ENCODE peak calls at places on chromosomes 5 and 9, in four cellular contexts. B, A, R and J are unnamed samples.

GRCh38 chr9:13061390-13061789 is 218.1 kb downstream of the MPDZ start:
- DNase-seq in B (no peak), A (no peak), R (no peak), J (no peak)

GRCh38 chr9:99560561-99560960 is 261.1 kb upstream of the NR4A3 start:
- DNase-seq in B (no peak), A (no peak), R (no peak), J (no peak)

GRCh38 chr5:177446184-177447065 is at the start of gene PRR7:
- DNase-seq in B (no peak), A (peak), R (peak), J (peak)

GRCh38 chr5:172931001-172931536 is 28.2 kb upstream of the RPL26L1 start:
- DNase-seq in B (no peak), A (no peak), R (no peak), J (peak)

GRCh38 chr5:10460252-10460906 is 18.7 kb downstream of the ROPN1L start:
- DNase-seq in B (no peak), A (no peak), R (no peak), J (peak)

GRCh38 chr5:12936184-12936583 is 1008.3 kb downstream of the DNAH5 start:
- DNase-seq in B (no peak), A (no peak), R (no peak), J (no peak)

GRCh38 chr9:99835581-99835980 is 13.9 kb downstream of the NR4A3 start:
- DNase-seq in B (no peak), A (no peak), R (no peak), J (no peak)

GRCh38 chr9:136546697-136547481 is 1.0 kb upstream of the NOTCH1 start:
- DNase-seq in B (no peak), A (peak), R (no peak), J (peak)

GRCh38 chr9:113707953-113708695 is 168.0 kb upstream of the ZNF618 start:
- DNase-seq in B (no peak), A (peak), R (no peak), J (no peak)

GRCh38 chr5:7396169-7397004 is 449 bp downstream of the ADCY2 start:
- DNase-seq in B (no peak), A (no peak), R (no peak), J (no peak)

GRCh38 chr5:13188393-13188792 is 756.1 kb downstream of the DNAH5 start:
- DNase-seq in B (no peak), A (no peak), R (no peak), J (no peak)

GRCh38 chr9:36091028-36091953 is 45.2 kb upstream of the GLIPR2 start:
- DNase-seq in B (peak), A (no peak), R (no peak), J (no peak)

GRCh38 chr5:119411935-119412623 is 40.2 kb upstream of the HSD17B4 start:
- DNase-seq in B (peak), A (peak), R (peak), J (peak)

GRCh38 chr5:90549729-90550275 is 8.8 kb upstream of the ADGRV1 start:
- DNase-seq in B (no peak), A (no peak), R (no peak), J (no peak)

GRCh38 chr5:134072471-134073220 is 41.8 kb upstream of the TCF7 start:
- DNase-seq in B (no peak), A (no peak), R (no peak), J (no peak)

GRCh38 chr5:151757233-151758140 is 944 bp downstream of the ATOX1 start:
- DNase-seq in B (no peak), A (no peak), R (peak), J (no peak)

GRCh38 chr5:176741566-176742211 is 68.7 kb upstream of the UNC5A start:
- DNase-seq in B (no peak), A (peak), R (no peak), J (no peak)

GRCh38 chr5:174844971-174845370 is 120.6 kb downstream of the MSX2 start:
- DNase-seq in B (no peak), A (no peak), R (no peak), J (no peak)

GRCh38 chr5:140151719-140152609 is 23.0 kb upstream of the CYSTM1 start:
- DNase-seq in B (no peak), A (no peak), R (no peak), J (no peak)
- TF ChIP-seq CEBPB in B (no peak), A (no peak), R (no peak), J (no peak)

DNA sequence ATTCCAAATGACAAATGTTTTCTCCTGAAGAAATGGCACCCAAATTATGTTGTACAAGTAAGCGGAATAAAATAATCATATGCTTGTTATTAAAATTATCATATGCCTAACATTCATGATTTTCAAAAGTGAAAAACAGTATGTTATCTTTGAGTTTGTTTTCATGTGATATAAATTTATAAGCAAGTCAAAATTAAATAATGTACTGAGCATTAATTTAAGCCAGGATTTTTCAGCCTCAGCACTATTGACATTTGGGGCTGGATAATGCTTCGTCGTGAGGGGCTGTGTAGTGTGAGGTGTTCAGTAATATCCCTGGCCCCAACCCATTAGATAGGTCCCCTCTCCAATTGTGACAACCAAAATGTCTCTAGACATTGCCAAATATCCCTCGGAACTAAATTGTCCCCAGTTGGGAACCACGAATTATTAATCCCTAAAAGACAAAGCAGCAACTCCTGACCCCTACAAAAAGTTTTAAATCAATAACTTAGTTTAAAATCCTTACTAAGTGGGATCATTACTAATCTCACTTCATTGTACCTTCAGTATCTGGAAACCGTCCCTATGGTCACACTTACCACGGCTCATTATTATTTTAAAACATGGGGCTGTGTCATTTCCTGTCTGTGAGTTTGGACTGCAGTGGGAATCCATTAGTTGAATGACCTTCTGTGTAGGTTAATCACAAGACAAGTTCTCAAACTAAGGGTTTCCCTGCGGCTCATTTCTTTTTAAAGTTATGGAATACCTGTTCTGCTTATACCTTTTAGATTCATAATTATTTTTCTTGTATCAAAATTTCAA is 1.3 kb upstream of the NNT start:
- DNase-seq in B (peak), A (no peak), R (no peak), J (no peak)
- TF ChIP-seq PHF8 in B (peak), A (no peak), R (no peak), J (no peak)

GRCh38 chr5:53983568-53984465 is 326.6 kb downstream of the ARL15 start:
- DNase-seq in B (no peak), A (no peak), R (no peak), J (peak)
- TF ChIP-seq CEBPB in B (no peak), A (no peak), R (no peak), J (no peak)

GRCh38 chr5:96006291-96006690 is 44.6 kb upstream of the ELL2 start:
- DNase-seq in B (no peak), A (no peak), R (no peak), J (no peak)

GRCh38 chr5:96007051-96007450 is 45.4 kb upstream of the ELL2 start:
- DNase-seq in B (no peak), A (no peak), R (no peak), J (no peak)

GRCh38 chr5:96012399-96012798 is 50.7 kb upstream of the ELL2 start:
- DNase-seq in B (no peak), A (no peak), R (no peak), J (no peak)

GRCh38 chr5:96008487-96008886 is 46.8 kb upstream of the ELL2 start:
- DNase-seq in B (no peak), A (no peak), R (no peak), J (no peak)

GRCh38 chr5:96008987-96009647 is 47.5 kb upstream of the ELL2 start:
- DNase-seq in B (no peak), A (no peak), R (no peak), J (no peak)
- TF ChIP-seq PHF8 in B (no peak), A (no peak), R (no peak), J (no peak)

GRCh38 chr5:89120719-89121118 is 237.7 kb upstream of the MEF2C start:
- DNase-seq in B (no peak), A (no peak), R (no peak), J (no peak)

DNA sequence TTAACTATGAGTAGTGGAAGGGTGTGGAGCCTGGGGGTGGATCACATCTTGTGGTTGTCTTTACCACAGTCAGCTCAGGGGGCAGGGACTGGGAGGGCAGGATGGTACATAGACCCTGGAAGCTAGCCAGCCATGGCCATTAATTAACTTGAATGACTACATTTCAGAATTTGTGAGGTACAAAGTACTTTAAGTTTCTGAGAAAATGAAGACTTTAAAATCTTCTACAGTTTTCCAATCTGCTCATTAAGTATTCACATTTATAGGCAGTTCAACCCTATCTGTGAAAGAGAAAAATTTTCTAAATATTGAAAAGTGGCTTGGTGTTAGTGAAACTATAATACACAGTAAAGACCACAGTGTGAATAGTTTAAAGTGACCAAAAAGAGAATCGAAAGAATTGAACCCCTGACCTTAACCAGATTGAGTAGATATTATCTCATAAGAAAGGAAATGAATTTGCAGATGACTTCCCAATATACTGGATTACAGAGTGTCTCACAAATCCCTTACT is 234.2 kb upstream of the MEF2C start:
- DNase-seq in B (no peak), A (no peak), R (no peak), J (no peak)
- TF ChIP-seq CEBPB in B (no peak), A (no peak), R (no peak), J (no peak)

GRCh38 chr5:116480894-116481510 is 93.6 kb downstream of the SEMA6A start:
- DNase-seq in B (no peak), A (no peak), R (no peak), J (no peak)

GRCh38 chr5:116478461-116478860 is 96.2 kb downstream of the SEMA6A start:
- DNase-seq in B (no peak), A (no peak), R (no peak), J (no peak)

GRCh38 chr5:116484645-116485044 is 90.0 kb downstream of the SEMA6A start:
- DNase-seq in B (no peak), A (no peak), R (no peak), J (no peak)

GRCh38 chr5:116479776-116480675 is 94.6 kb downstream of the SEMA6A start:
- DNase-seq in B (no peak), A (no peak), R (no peak), J (no peak)

GRCh38 chr5:116482394-116482793 is 92.2 kb downstream of the SEMA6A start:
- DNase-seq in B (no peak), A (no peak), R (no peak), J (no peak)
- TF ChIP-seq PHF8 in B (no peak), A (no peak), R (no peak), J (no peak)